ENCODE peak calls at places on chromosomes 7 and 10, in four cellular contexts. E is GM23338, O is PC-3, G is mammary epithelial cell. R is an unnamed sample.

GRCh38 chr10:48470893-48471805 is 133.7 kb downstream of the ARHGAP22 start:
- DNase-seq in E (no peak), O (no peak), G (peak; percentile 95), R (no peak)

GRCh38 chr7:131608112-131608498 is 51.7 kb upstream of the PODXL start:
- DNase-seq in E (no peak), O (no peak), G (no peak), R (no peak)

GRCh38 chr10:88903715-88904114 is 23.7 kb downstream of the STAMBPL1 start:
- DNase-seq in E (no peak), O (no peak), G (no peak), R (no peak)

GRCh38 chr7:68058014-68058413 is 1061.4 kb downstream of the TYW1 start:
- DNase-seq in E (no peak), O (no peak), G (no peak), R (no peak)

GRCh38 chr10:96833220-96834001 is 1.3 kb downstream of the LCOR start:
- DNase-seq in E (peak; percentile 73), O (no peak), G (peak; percentile 39), R (peak; percentile 71)

GRCh38 chr7:111987115-111987826 is 218.9 kb downstream of the DOCK4 start:
- DNase-seq in E (no peak), O (peak; percentile 65), G (peak; percentile 62), R (peak; percentile 62)

GRCh38 chr10:111084346-111085255 is 7.8 kb downstream of the ADRA2A start:
- DNase-seq in E (no peak), O (no peak), G (no peak), R (no peak)

GRCh38 chr7:99860281-99861127 is 16.3 kb downstream of the OR2AE1 start:
- DNase-seq in E (no peak), O (peak; percentile 74), G (peak; percentile 92), R (no peak)

GRCh38 chr7:109109558-109109957 is 539.9 kb downstream of the DNAJB9 start:
- DNase-seq in E (no peak), O (no peak), G (no peak), R (no peak)

GRCh38 chr10:15035385-15036301 is 8.1 kb upstream of the OLAH start:
- DNase-seq in E (peak; percentile 64), O (peak; percentile 39), G (no peak), R (no peak)

DNA sequence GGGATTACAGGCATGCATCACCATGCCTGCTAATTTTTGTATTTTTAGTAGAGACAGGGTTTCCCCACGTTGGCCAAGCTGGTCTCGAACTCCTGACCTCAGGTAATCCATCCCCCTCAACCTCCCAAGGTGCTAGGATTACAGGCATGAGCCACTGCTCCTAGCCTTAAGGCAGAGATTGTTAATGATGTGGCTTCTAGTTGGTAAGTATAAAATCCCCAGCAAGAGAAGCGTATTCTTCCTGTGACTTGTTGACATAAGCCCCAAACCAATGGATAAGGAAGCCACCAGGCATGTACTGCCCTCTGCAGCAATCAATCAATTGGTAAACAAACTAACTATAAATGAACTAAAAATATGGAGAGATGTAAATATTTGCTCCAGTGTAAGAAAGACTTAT is 41.2 kb downstream of the REEP3 start:
- DNase-seq in E (no peak), O (no peak), G (no peak), R (no peak)
- H3K27ac ChIP-seq in E (peak overlapping the region; percentile 64), O (no peak overlapping the region), G (no peak overlapping the region), R (no peak overlapping the region)

DNA sequence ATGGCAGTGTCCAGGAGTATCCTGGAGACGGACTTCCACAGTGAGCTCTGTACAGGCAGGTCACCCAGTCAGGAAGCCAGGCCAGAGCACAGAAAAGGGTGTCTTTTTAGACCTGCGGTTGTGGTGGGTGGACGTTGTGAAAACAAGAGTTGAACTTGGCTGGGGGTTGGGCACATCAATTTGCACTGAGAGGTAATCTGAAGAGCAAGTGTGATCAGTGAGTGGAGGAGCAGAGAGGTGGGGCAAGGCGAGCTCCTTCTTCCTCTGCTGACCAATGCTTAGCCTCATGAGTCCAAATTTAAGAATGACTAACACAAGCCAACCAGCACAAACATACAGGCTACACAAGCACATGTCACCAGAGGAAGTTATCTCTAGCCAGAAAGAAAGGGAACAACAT is 310.8 kb downstream of the TCERG1L start:
- DNase-seq in E (no peak), O (no peak), G (no peak), R (no peak)
- TF ChIP-seq EZH2 in E (no peak), O (no peak), G (no peak), R (no peak)

DNA sequence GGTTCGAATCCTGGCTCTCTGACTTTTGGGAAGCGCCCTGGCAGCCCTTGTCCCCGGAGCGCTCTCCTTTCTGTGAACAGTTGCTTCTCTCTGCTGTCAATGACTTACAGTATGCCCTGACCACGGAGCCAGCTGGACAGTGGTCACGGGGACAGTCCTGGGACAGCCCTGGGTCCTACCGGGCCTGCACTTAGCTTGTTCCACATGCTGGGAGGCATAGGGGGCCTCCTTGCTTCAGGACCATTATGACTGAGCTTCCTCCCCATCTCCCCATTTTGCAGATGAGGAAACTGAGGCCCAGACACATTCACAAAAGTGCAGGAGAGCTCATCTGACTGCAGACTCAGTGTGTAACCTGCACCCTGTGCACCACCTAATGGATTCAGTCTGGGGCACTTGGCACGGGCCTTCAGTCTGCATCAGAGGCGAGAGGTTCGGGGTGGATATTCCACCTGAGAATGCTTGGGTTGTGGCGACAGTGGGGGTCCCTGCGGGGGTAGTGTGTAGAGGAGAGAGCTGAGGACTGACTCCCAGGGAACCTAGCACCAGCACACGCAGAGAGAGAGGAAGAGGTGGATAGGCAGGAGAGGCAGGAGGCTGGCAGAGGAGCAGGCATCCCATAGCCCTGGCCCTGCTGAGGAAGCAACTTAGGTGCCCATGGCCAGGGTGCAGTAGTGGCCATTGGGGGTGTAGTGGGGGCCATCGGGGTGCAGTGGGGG is 1.6 kb downstream of the DOCK1 start:
- DNase-seq in E (no peak), O (no peak), G (no peak), R (no peak)
- H3K27ac ChIP-seq in E (no peak overlapping the region), O (no peak overlapping the region), G (no peak overlapping the region), R (no peak overlapping the region)

DNA sequence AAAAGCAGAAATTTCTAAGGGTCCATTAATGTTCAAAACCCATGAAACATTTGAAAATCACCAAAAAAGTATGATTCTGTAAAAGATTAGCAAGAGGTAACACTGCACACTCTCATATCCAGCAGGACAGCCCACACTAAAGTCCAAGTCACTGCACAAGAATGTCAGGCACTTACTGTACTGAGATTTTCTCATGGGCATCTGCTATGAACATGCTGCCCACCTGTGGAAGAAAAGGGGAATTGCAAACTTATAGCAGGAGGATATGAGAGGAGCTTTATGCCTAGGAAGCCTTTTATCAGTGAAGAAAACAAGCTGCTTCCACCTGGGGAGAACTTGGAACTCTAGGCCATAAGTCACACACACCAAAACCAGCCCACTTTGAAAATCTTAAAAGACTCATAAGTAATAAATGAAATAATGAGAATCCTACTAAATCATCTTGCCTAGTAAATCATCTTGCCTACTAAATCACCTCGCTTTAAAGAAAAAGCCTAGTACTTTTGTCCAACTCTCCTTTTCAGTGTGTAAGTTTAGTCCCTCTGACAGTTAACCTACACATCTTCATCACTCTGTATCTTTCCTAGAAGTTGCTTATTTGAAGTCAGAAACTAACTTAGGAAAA is 46.1 kb downstream of the ARMH3 start:
- DNase-seq in E (peak; percentile 91), O (peak; percentile 85), G (peak; percentile 79), R (peak; percentile 88)
- TF ChIP-seq EZH2 in E (no peak), O (no peak), G (no peak), R (no peak)

DNA sequence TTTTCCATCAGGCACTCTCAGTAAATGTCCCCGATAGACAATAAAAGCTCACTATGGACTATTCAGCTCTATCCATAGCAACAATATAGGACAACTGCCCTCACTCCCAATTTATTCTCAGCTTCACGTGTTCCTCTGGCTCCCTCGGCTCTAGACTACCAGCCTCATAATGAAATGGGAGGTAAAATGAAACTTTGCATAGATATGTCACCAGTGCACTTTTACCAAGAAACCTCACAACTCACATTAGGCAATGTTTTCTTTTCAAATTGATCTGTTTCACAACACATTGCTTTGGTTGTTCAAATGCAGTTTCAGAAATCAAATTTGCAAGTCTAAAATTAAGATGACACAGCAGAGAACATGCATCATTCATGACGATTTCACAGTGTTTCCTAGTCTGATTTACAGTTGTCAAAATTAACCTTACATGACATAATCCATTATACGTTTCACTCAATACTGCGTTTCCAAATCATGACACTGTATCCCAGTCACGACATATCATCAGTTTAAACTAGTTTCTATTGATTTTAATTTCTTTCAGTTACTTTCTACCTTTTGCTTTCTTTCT is 211.1 kb downstream of the THSD7A start:
- DNase-seq in E (no peak), O (no peak), G (no peak), R (no peak)
- H3K27ac ChIP-seq in E (no peak overlapping the region), O (no peak overlapping the region), G (no peak overlapping the region), R (no peak overlapping the region)

GRCh38 chr10:43077421-43078171 is 727 bp downstream of the RET start:
- DNase-seq in E (peak; percentile 63), O (no peak), G (peak; percentile 11), R (no peak)

GRCh38 chr10:43078175-43078985 is 1.5 kb downstream of the RET start:
- DNase-seq in E (no peak), O (no peak), G (no peak), R (no peak)

GRCh38 chr10:43076311-43076875 is 476 bp upstream of the RET start:
- DNase-seq in E (peak; percentile 60), O (no peak), G (peak; percentile 30), R (peak; percentile 44)

GRCh38 chr10:43075612-43076003 is 1.3 kb upstream of the RET start:
- DNase-seq in E (peak; percentile 46), O (peak; percentile 34), G (peak; percentile 14), R (no peak)

GRCh38 chr10:43076876-43077420 is at the start of gene RET:
- DNase-seq in E (peak; percentile 75), O (no peak), G (peak; percentile 40), R (peak; percentile 69)
- TF ChIP-seq EZH2 in E (no peak), O (no peak), G (no peak), R (no peak)

GRCh38 chr7:47788083-47788482 is 160.2 kb downstream of the PKD1L1 start:
- DNase-seq in E (no peak), O (no peak), G (no peak), R (no peak)
- H3K27ac ChIP-seq in E (no peak overlapping the region), O (peak overlapping the region; percentile 95), G (peak overlapping the region; percentile 98), R (no peak overlapping the region)

GRCh38 chr10:132784582-132785432 is 1.1 kb downstream of the NKX6-2 start:
- DNase-seq in E (peak; percentile 75), O (no peak), G (no peak), R (no peak)
- TF ChIP-seq EZH2 in E (peak; percentile 87), O (no peak), G (no peak), R (peak; percentile 86)

GRCh38 chr10:59037018-59037389 is 139.4 kb upstream of the PHYHIPL start:
- DNase-seq in E (no peak), O (no peak), G (no peak), R (no peak)
- H3K27ac ChIP-seq in E (no peak overlapping the region), O (no peak overlapping the region), G (no peak overlapping the region), R (no peak overlapping the region)

DNA sequence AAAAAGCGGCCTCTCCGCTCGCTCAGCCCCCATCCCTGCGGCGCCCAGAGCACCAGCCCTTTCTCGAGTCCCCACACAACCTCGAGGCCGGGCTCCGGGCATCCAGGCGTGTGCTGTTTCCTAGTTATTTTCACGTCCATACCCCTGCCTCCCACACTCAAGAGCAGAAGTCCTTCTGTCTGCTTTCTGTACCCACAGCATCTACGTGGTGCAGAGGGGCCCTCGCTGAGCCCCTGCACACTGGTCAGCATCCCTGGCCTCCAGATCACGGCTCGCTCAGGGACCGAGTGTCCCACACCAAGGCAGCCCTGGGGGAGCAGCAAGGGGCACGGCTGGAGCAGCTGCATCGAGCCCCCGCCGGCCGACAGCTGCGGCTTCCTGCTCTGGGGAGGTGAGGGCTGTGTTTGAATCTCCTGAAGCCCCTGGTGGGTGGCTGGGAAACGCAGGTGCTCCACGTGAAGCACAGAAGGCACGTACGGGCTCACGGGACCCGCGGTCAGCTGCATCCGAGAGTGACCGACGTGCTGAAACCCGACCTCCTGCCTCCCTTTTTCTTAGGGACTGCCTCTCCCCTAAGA is 333.1 kb downstream of the DNAJB6 start:
- DNase-seq in E (no peak), O (no peak), G (no peak), R (no peak)
- TF ChIP-seq EZH2 in E (no peak), O (no peak), G (no peak), R (no peak)

R was measured in A673.